ENCODE peak calls at places on chromosomes 7 and 10, in six cellular contexts. C is right cardiac atrium; F is A172; K is T-helper 9 cell; L is NCI-H1105 treated with DMSO at 0.1 percent for 48 hours; M is stimulated activated CD4-positive, alpha-beta T cell treated with anti-CD3 and anti-CD28 coated beads, Interleukin-1b, Interleukin-23, amount 100 ng/mL, for 1 hour. E is an unnamed sample.

GRCh38 chr10:86263209-86263608 is 103.4 kb downstream of the GRID1 start:
- DNase-seq in L (no peak), M (no peak), F (no peak), C (no peak), K (no peak), E (no peak)

GRCh38 chr7:37234928-37235327 is 213.7 kb downstream of the ELMO1 start:
- DNase-seq in L (peak), F (peak), C (no peak), K (no peak), M (no peak), E (no peak)

GRCh38 chr10:22002531-22003110 is 909 bp downstream of the DNAJC1 start:
- DNase-seq in F (peak), K (peak), L (no peak), M (no peak), C (no peak), E (peak)

GRCh38 chr7:109044691-109045090 is 475.0 kb downstream of the DNAJB9 start:
- DNase-seq in C (no peak), L (no peak), K (no peak), F (no peak), M (no peak), E (no peak)

GRCh38 chr10:95430231-95430951 is 130.8 kb downstream of the SORBS1 start:
- DNase-seq in K (peak), M (no peak), C (no peak), F (peak), L (peak), E (peak)

GRCh38 chr10:7408003-7408493 is 2.8 kb downstream of the SFMBT2 start:
- DNase-seq in L (no peak), C (peak), M (no peak), K (peak), F (no peak), E (no peak)

GRCh38 chr7:128206017-128206746 is 34.9 kb upstream of the LEP start:
- DNase-seq in C (no peak), K (no peak), M (no peak), L (no peak), F (no peak), E (no peak)

GRCh38 chr7:10116511-10116910 is 857.2 kb upstream of the PHF14 start:
- DNase-seq in C (no peak), L (no peak), F (peak), K (no peak), M (no peak), E (no peak)

GRCh38 chr10:35739998-35740397 is 97.9 kb upstream of the FZD8 start:
- DNase-seq in C (no peak), L (no peak), M (no peak), K (no peak), F (peak), E (peak)

GRCh38 chr7:29843738-29844137 is 37.4 kb downstream of the WIPF3 start:
- DNase-seq in L (no peak), K (no peak), C (no peak), M (no peak), F (no peak), E (no peak)

GRCh38 chr10:76197293-76197692 is 765.9 kb downstream of the LRMDA start:
- DNase-seq in K (no peak), C (no peak), F (no peak), L (no peak), M (no peak), E (no peak)

GRCh38 chr7:114297121-114297520 is 117.5 kb upstream of the FOXP2 start:
- DNase-seq in F (no peak), C (peak), L (no peak), K (no peak), M (no peak), E (no peak)

GRCh38 chr10:61883376-61883997 is 18.0 kb upstream of the ARID5B start:
- DNase-seq in K (no peak), M (no peak), C (no peak), L (no peak), F (no peak), E (no peak)

GRCh38 chr7:87220734-87221215 is 1.2 kb upstream of the TMEM243 start:
- DNase-seq in K (no peak), F (no peak), M (no peak), L (peak), C (peak), E (peak)

E was measured in AG10803.